ENCODE peak calls at places on chromosomes 2 and 18, in five cellular contexts. C, D, O, F and P are unnamed samples.

GRCh38 chr2:36044389-36044788 is 311.2 kb upstream of the CRIM1 start:
- DNase-seq in F (no peak), D (no peak), C (no peak), O (no peak), P (no peak)

GRCh38 chr2:241894056-241894641 is 24.6 kb downstream of the RTP5 start:
- DNase-seq in F (peak; percentile 89), C (no peak), D (peak; percentile 29), O (no peak), P (no peak)

GRCh38 chr2:102848366-102848839 is 86.6 kb downstream of the TMEM182 start:
- DNase-seq in O (peak; percentile 70), D (peak; percentile 93), C (peak; percentile 79), F (peak; percentile 45), P (peak; percentile 21)

GRCh38 chr2:238182362-238182761 is 21.1 kb downstream of the ILKAP start:
- DNase-seq in C (no peak), F (no peak), D (no peak), O (no peak), P (no peak)

GRCh38 chr2:233486778-233487552 is 79.6 kb downstream of the USP40 start:
- DNase-seq in F (peak; percentile 95), D (no peak), C (no peak), O (no peak), P (peak; percentile 58)

GRCh38 chr2:30262716-30263309 is 31.5 kb downstream of the LBH start:
- DNase-seq in C (no peak), D (no peak), F (no peak), O (no peak), P (no peak)

GRCh38 chr2:89833116-89833779 is 1141.8 kb downstream of the RPIA start:
- DNase-seq in C (no peak), O (no peak), D (no peak), F (no peak), P (peak; percentile 33)

GRCh38 chr2:120016800-120017199 is 3.9 kb downstream of the EPB41L5 start:
- DNase-seq in D (no peak), O (no peak), C (no peak), F (no peak), P (no peak)

GRCh38 chr2:215503381-215503780 is 67.5 kb upstream of the FN1 start:
- DNase-seq in O (no peak), F (no peak), C (no peak), D (no peak), P (no peak)

GRCh38 chr2:120554625-120555032 is 181.0 kb upstream of the GLI2 start:
- DNase-seq in C (no peak), D (no peak), F (no peak), O (no peak), P (no peak)

GRCh38 chr2:222848862-222849261 is 12.0 kb upstream of the ACSL3 start:
- DNase-seq in F (no peak), O (no peak), D (no peak), C (no peak), P (no peak)

GRCh38 chr2:152062130-152063091 is 36.4 kb downstream of the CACNB4 start:
- DNase-seq in C (no peak), F (peak; percentile 40), O (no peak), D (no peak), P (peak; percentile 65)

DNA sequence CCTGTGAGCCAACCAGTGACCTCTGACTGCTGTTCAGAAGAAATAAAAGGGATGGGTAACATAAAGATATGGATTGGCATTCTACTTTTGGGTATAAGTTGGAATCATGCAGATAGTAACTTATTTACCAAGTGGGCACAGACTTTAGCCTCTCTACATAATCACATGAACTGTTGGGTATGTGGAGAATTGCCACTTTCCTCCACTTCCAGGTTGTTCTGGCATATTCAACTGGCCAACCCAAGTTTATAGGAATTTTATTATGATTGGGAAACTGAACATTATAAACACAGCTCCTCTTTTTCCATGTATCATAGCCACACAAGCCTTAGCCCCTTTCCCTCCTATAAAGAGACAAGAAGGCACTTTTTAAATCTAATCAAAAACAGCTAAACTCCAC is 179.3 kb downstream of the RNF152 start:
- DNase-seq in F (no peak), C (no peak), O (no peak), D (no peak), P (no peak)
- H3K4ac ChIP-seq in F (no peak overlapping the region), C (no peak overlapping the region), O (no peak overlapping the region), D (no peak overlapping the region), P (no peak overlapping the region)

DNA sequence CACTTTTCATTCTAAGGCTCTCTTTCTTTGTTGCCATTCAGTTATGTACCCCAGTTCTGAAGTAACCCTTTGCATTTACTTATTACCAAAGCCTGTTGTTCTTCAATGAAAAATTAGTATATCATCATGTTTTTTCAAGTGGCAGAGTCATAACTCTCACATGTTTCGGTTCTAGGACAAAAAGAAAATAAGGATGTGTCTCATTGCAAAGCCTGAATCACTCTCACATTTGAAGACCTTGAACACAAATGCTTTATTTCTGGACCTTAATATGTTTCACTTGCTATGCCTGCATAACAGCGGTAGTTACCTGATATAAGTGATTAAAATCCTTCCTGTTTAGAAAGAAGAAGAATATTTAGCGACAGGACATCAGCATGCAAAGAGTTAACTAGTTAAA is 49.1 kb downstream of the ZEB2 start:
- DNase-seq in O (no peak), D (no peak), C (no peak), F (no peak), P (no peak)
- H2BK12ac ChIP-seq in O (no peak overlapping the region), D (no peak overlapping the region), C (no peak overlapping the region), F (no peak overlapping the region), P (no peak overlapping the region)

DNA sequence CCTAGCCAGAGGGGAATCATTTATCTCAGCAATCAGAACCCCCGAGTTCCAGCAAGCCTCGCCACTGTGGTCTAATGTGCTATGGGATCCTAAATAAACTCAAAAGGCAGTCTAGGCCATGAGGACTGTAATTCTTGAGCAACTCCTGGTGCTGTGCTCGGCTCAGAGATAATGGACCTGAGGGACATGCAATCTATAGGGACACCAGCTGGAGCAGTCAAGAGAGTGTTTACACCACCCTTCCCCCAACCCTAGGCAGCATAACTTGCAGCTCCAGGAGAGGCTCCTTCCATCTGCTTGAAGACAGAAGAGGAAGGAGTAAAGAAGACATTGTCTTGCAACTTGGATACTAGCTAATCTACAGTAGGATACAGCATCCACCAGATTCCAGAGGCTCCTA is 225.5 kb upstream of the KLHL14 start:
- DNase-seq in O (no peak), C (no peak), F (no peak), D (no peak), P (no peak)
- H3K4ac ChIP-seq in O (no peak overlapping the region), C (no peak overlapping the region), F (no peak overlapping the region), D (no peak overlapping the region), P (peak overlapping the region; percentile 67)

GRCh38 chr2:142868281-142868762 is 9.1 kb upstream of the KYNU start:
- DNase-seq in O (no peak), F (peak; percentile 26), D (no peak), C (no peak), P (no peak)
- H2BK12ac ChIP-seq in O (no peak overlapping the region), F (no peak overlapping the region), D (no peak overlapping the region), C (no peak overlapping the region), P (peak overlapping the region; percentile 71)

DNA sequence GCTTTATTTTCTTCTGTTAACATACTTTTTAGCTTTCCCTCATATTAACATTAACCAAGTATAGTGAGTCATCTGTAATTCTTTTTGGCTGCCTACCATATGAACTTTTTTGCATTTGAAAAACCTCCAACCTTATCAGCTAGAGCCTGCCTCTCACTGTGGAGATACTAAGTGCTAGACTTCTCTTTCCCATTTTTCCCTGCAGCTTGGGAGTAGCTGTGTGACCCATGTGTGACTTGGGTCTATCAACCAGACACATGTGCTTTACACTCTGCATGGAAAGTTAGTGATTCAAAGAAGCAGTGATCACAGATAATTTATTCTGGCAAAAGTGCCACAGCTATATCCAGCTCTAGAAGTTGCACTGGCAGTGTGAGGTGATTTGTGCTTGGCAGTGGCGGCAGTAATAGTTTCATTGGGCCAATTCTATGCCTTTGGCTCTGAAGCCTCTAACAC is 36.3 kb downstream of the PREPL start:
- DNase-seq in C (no peak), O (no peak), F (no peak), D (no peak), P (peak; percentile 20)
- H3K4ac ChIP-seq in C (no peak overlapping the region), O (no peak overlapping the region), F (no peak overlapping the region), D (no peak overlapping the region), P (no peak overlapping the region)

DNA sequence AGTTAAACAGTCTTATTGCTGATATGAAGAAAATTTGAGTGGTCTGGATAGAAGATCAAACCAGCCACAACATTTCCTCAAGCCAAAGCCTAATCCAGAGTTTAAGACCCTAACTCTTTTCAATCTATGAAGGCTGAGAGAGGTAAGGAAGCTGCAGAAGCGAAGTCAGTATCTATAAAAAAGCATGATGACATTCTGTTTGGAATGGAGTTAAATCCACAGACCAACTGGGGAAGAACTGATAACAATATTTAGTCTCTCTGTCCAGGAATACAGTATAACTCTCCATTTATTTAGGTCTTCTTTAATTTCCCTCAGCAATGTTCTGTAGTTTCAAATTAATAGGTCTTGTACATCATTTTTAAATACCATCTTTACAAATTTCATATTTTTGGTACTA is 16.0 kb downstream of the PIGN start:
- DNase-seq in O (no peak), C (no peak), F (no peak), D (no peak), P (no peak)
- H2BK12ac ChIP-seq in O (no peak overlapping the region), C (no peak overlapping the region), F (no peak overlapping the region), D (no peak overlapping the region), P (no peak overlapping the region)

GRCh38 chr18:2644535-2644934 is 11.0 kb upstream of the SMCHD1 start:
- DNase-seq in D (no peak), F (no peak), O (no peak), C (no peak), P (no peak)

GRCh38 chr18:2641638-2642037 is 13.9 kb upstream of the SMCHD1 start:
- DNase-seq in C (no peak), O (no peak), F (no peak), D (no peak), P (peak; percentile 32)

DNA sequence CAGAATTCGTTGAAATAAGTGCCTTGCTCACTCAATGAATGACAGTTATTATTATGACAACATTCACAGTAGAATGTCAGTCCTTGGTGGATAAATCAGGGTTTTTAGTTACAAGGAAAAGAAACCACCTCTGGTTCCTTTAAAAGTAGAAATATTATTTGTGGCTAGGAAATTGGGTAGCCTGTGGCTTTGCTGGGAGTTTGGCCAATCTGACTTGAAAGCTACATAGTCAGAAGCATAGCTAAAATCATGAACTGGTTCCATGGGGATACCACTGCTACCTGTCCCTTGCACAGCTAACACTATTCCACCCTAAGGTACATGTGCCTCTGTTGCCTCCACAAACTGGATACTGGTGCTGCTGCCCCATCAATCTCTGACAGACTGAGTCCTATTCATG is 12.8 kb upstream of the SMCHD1 start:
- DNase-seq in F (no peak), D (no peak), O (no peak), C (no peak), P (no peak)
- H3K4ac ChIP-seq in F (no peak overlapping the region), D (no peak overlapping the region), O (no peak overlapping the region), C (no peak overlapping the region), P (no peak overlapping the region)